ENCODE peak calls at places on chromosomes 5 and 9, in four cellular contexts. One of them, this sample, is unnamed.

GRCh38 chr5:102629827-102630605 is 125.1 kb upstream of the PAM start:
- DNase-seq in naive B cell: no peak
- DNase-seq in Ammon's horn: no peak
- DNase-seq in chondrocyte: no peak
- DNase-seq in this sample: no peak

GRCh38 chr9:25602366-25603044 is 75.7 kb downstream of the TUSC1 start:
- DNase-seq in naive B cell: no peak
- DNase-seq in Ammon's horn: no peak
- DNase-seq in chondrocyte: no peak
- DNase-seq in this sample: no peak

GRCh38 chr5:66739923-66740322 is 143.7 kb downstream of the MAST4 start:
- DNase-seq in naive B cell: no peak
- DNase-seq in Ammon's horn: no peak
- DNase-seq in chondrocyte: no peak
- DNase-seq in this sample: no peak

GRCh38 chr5:59276886-59277514 is 616.5 kb downstream of the PDE4D start:
- DNase-seq in naive B cell: no peak
- DNase-seq in Ammon's horn: no peak
- DNase-seq in chondrocyte: no peak
- DNase-seq in this sample: no peak

GRCh38 chr5:140023611-140024191 is 19.4 kb downstream of the NRG2 start:
- DNase-seq in naive B cell: no peak
- DNase-seq in Ammon's horn: no peak
- DNase-seq in chondrocyte: no peak
- DNase-seq in this sample: no peak

GRCh38 chr9:100486479-100487176 is 13.7 kb downstream of the TMEFF1 start:
- DNase-seq in naive B cell: no peak
- DNase-seq in Ammon's horn: no peak
- DNase-seq in chondrocyte: no peak
- DNase-seq in this sample: no peak

GRCh38 chr5:74581988-74582365 is 58.6 kb downstream of the ENC1 start:
- DNase-seq in naive B cell: no peak
- DNase-seq in Ammon's horn: no peak
- DNase-seq in chondrocyte: no peak
- DNase-seq in this sample: no peak

GRCh38 chr9:115104908-115105307 is 13.0 kb downstream of the TNC start:
- DNase-seq in naive B cell: no peak
- DNase-seq in Ammon's horn: no peak
- DNase-seq in chondrocyte: no peak
- DNase-seq in this sample: no peak

GRCh38 chr5:116084231-116084630 is 594 bp upstream of the COMMD10 start:
- DNase-seq in naive B cell: peak
- DNase-seq in Ammon's horn: peak
- DNase-seq in chondrocyte: no peak
- DNase-seq in this sample: peak

GRCh38 chr5:135313405-135313804 is 85.6 kb downstream of the MACROH2A1 start:
- DNase-seq in naive B cell: no peak
- DNase-seq in Ammon's horn: no peak
- DNase-seq in chondrocyte: no peak
- DNase-seq in this sample: no peak

GRCh38 chr5:126228934-126229333 is 194.3 kb upstream of the GRAMD2B start:
- DNase-seq in naive B cell: no peak
- DNase-seq in Ammon's horn: no peak
- DNase-seq in chondrocyte: no peak
- DNase-seq in this sample: no peak

GRCh38 chr9:136399176-136400037 is 563 bp downstream of the SNAPC4 start:
- DNase-seq in naive B cell: peak
- DNase-seq in Ammon's horn: no peak
- DNase-seq in chondrocyte: peak
- DNase-seq in this sample: peak

GRCh38 chr5:15702102-15702501 is 202.1 kb downstream of the FBXL7 start:
- DNase-seq in naive B cell: no peak
- DNase-seq in Ammon's horn: no peak
- DNase-seq in chondrocyte: no peak
- DNase-seq in this sample: no peak

GRCh38 chr9:117413346-117414219 is 1.3 kb downstream of the ASTN2 start:
- DNase-seq in naive B cell: no peak
- DNase-seq in Ammon's horn: no peak
- DNase-seq in chondrocyte: no peak
- DNase-seq in this sample: peak

GRCh38 chr5:133962801-133963476 is 5.5 kb downstream of the C5orf15 start:
- DNase-seq in naive B cell: no peak
- DNase-seq in Ammon's horn: no peak
- DNase-seq in chondrocyte: no peak
- DNase-seq in this sample: no peak

GRCh38 chr5:68225911-68226563 is 10.5 kb downstream of the PIK3R1 start:
- DNase-seq in naive B cell: no peak
- DNase-seq in Ammon's horn: no peak
- DNase-seq in chondrocyte: no peak
- DNase-seq in this sample: no peak

GRCh38 chr5:13251623-13252367 is 692.7 kb downstream of the DNAH5 start:
- DNase-seq in naive B cell: no peak
- DNase-seq in Ammon's horn: peak
- DNase-seq in chondrocyte: no peak
- DNase-seq in this sample: no peak

GRCh38 chr5:72066658-72067057 is 40.6 kb upstream of the MAP1B start:
- DNase-seq in naive B cell: no peak
- DNase-seq in Ammon's horn: no peak
- DNase-seq in chondrocyte: no peak
- DNase-seq in this sample: no peak

GRCh38 chr9:127175764-127176163 is 53.3 kb upstream of the ANGPTL2 start:
- DNase-seq in naive B cell: no peak
- DNase-seq in Ammon's horn: no peak
- DNase-seq in chondrocyte: peak
- DNase-seq in this sample: no peak

GRCh38 chr5:81212211-81212687 is 20.9 kb upstream of the CKMT2 start:
- DNase-seq in naive B cell: no peak
- DNase-seq in Ammon's horn: no peak
- DNase-seq in chondrocyte: no peak
- DNase-seq in this sample: peak

GRCh38 chr9:101027733-101028345 is 688 bp upstream of the PLPPR1 start:
- DNase-seq in naive B cell: no peak
- DNase-seq in Ammon's horn: peak
- DNase-seq in chondrocyte: no peak
- DNase-seq in this sample: no peak

GRCh38 chr5:25362799-25363198 is 718.0 kb upstream of the CDH10 start:
- DNase-seq in naive B cell: no peak
- DNase-seq in Ammon's horn: no peak
- DNase-seq in chondrocyte: no peak
- DNase-seq in this sample: no peak

GRCh38 chr5:95486185-95486584 is 68.6 kb downstream of the SKIC3 start:
- DNase-seq in naive B cell: no peak
- DNase-seq in Ammon's horn: no peak
- DNase-seq in chondrocyte: no peak
- DNase-seq in this sample: no peak

GRCh38 chr5:38466444-38467189 is 89.8 kb downstream of the LIFR start:
- DNase-seq in naive B cell: no peak
- DNase-seq in Ammon's horn: peak
- DNase-seq in chondrocyte: no peak
- DNase-seq in this sample: no peak

GRCh38 chr5:4758550-4758949 is 381.6 kb upstream of the ADAMTS16 start:
- DNase-seq in naive B cell: no peak
- DNase-seq in Ammon's horn: no peak
- DNase-seq in chondrocyte: no peak
- DNase-seq in this sample: no peak

GRCh38 chr5:134122530-134122929 is 8.0 kb downstream of the TCF7 start:
- DNase-seq in naive B cell: no peak
- DNase-seq in Ammon's horn: no peak
- DNase-seq in chondrocyte: no peak
- DNase-seq in this sample: no peak

GRCh38 chr5:60259730-60260129 is 366.2 kb upstream of the PDE4D start:
- DNase-seq in naive B cell: no peak
- DNase-seq in Ammon's horn: no peak
- DNase-seq in chondrocyte: no peak
- DNase-seq in this sample: no peak

GRCh38 chr5:153276151-153276550 is 214.3 kb upstream of the GRIA1 start:
- DNase-seq in naive B cell: no peak
- DNase-seq in Ammon's horn: no peak
- DNase-seq in chondrocyte: no peak
- DNase-seq in this sample: no peak